ENCODE peak calls at places on chromosomes 12 and 14, in five cellular contexts. T, P, M, G and E are unnamed samples.

GRCh38 chr12:47079365-47079893 is at the start of gene PCED1B:
- DNase-seq in G (peak), M (no peak), P (peak), T (no peak), E (no peak)

GRCh38 chr12:89236748-89237428 is 115.4 kb downstream of the DUSP6 start:
- DNase-seq in P (no peak), G (no peak), T (peak), M (no peak), E (no peak)

GRCh38 chr12:62772556-62772955 is 162.4 kb downstream of the PPM1H start:
- DNase-seq in M (no peak), P (no peak), T (no peak), G (no peak), E (no peak)

GRCh38 chr12:3222306-3222705 is 145.1 kb downstream of the TSPAN9 start:
- DNase-seq in T (no peak), G (no peak), P (no peak), M (no peak), E (no peak)

GRCh38 chr12:116495260-116495659 is 63.9 kb upstream of the MAP1LC3B2 start:
- DNase-seq in M (peak), P (no peak), T (peak), G (no peak), E (no peak)

GRCh38 chr12:119322324-119322723 is 12.2 kb upstream of the CCDC60 start:
- DNase-seq in T (no peak), P (no peak), M (no peak), G (no peak), E (no peak)

GRCh38 chr14:55699131-55700057 is 119.4 kb downstream of the KTN1 start:
- DNase-seq in M (no peak), G (peak), T (no peak), P (no peak), E (peak)

GRCh38 chr14:102646615-102647014 is 54.2 kb downstream of the RCOR1 start:
- DNase-seq in P (no peak), G (no peak), M (no peak), T (no peak), E (no peak)

GRCh38 chr12:62211510-62211909 is 48.7 kb upstream of the USP15 start:
- DNase-seq in P (no peak), M (no peak), T (no peak), G (no peak), E (no peak)

GRCh38 chr12:86312258-86312657 is 56.1 kb upstream of the MGAT4C start:
- DNase-seq in T (no peak), M (no peak), G (no peak), P (no peak), E (no peak)

GRCh38 chr12:9831720-9832119 is 4.4 kb downstream of the KLRF1 start:
- DNase-seq in T (no peak), G (no peak), M (no peak), P (no peak), E (no peak)

GRCh38 chr12:93634416-93634815 is 42.8 kb upstream of the CRADD start:
- DNase-seq in M (no peak), P (no peak), T (no peak), G (no peak), E (no peak)

GRCh38 chr12:2959508-2960431 is 573 bp downstream of the TEAD4 start:
- DNase-seq in T (no peak), G (peak), M (no peak), P (peak), E (no peak)

GRCh38 chr12:89067436-89067835 is 284.9 kb downstream of the DUSP6 start:
- DNase-seq in T (peak), G (no peak), P (no peak), M (peak), E (peak)

GRCh38 chr12:93709386-93709785 is 32.2 kb downstream of the CRADD start:
- DNase-seq in M (no peak), G (no peak), T (no peak), P (no peak), E (no peak)

GRCh38 chr14:76832503-76832988 is 6.3 kb downstream of the LRRC74A start:
- DNase-seq in P (no peak), T (no peak), G (no peak), M (no peak), E (no peak)

GRCh38 chr12:55142896-55143870 is 17.0 kb downstream of the OR9K2 start:
- DNase-seq in M (no peak), T (peak), G (peak), P (no peak), E (peak)

GRCh38 chr12:100794441-100795192 is at the start of gene ANO4:
- DNase-seq in G (no peak), T (no peak), P (no peak), M (peak), E (no peak)

GRCh38 chr14:51507556-51508511 is 143.9 kb upstream of the FRMD6 start:
- DNase-seq in G (peak), M (peak), T (no peak), P (peak), E (peak)

GRCh38 chr12:68786929-68787328 is 21.0 kb upstream of the MDM2 start:
- DNase-seq in P (no peak), T (no peak), G (no peak), M (no peak), E (no peak)
- TF ChIP-seq CTCF in P (no peak), T (peak), G (no peak), M (peak), E (no peak)

DNA sequence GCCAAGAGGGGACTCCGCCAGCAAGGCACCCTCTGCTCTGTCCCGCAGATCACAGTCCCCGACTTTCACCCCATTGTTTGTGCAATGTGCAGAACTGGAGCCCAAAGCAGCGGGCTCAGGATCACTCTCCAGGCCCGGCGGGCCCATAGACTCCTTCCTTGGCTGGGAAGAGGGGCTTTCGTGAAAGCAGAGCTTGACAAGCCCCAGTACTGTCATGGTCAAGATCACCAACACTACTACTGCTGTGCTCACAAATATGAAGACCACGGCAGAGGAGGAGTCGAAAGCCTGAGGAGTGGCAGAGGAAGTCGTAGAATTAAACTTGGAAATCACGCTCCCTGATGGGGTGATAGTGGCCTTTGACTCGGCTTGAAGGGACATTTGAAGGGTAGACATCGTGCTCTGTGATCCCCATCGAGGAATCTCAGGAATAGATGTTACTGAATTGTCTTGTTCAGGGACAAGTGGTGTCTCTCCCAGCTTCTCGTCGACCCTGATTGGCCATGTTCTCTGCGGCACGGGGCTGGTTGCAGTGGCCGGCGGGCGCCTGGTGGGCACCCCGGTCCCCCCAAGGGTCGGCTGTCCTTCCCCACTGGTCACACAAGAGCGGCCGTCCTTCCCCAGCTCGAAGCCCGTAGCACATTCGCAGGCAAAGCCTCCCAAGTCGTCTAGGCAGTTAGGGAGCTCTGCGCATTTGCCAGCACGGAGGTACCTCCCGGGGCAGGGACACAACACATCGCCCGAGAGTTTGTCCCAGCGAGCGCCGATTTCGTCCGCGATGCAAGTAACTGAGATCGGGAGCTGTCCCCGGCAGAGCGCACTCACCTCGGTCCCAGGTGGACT is 1.1 kb downstream of the CLEC14A start:
- DNase-seq in P (no peak), G (peak), M (no peak), T (no peak), E (no peak)
- H3K4me3 ChIP-seq in P (peak), G (peak), M (peak), T (no peak), E (peak)

GRCh38 chr12:85076688-85077430 is 40.7 kb downstream of the LRRIQ1 start:
- DNase-seq in M (peak), P (no peak), G (peak), T (peak), E (peak)
- TF ChIP-seq CTCF in M (peak), P (peak), G (peak), T (peak), E (peak)

GRCh38 chr14:88386395-88386794 is 938 bp downstream of the SPATA7 start:
- DNase-seq in M (no peak), T (no peak), P (no peak), G (no peak), E (no peak)
- H3K4me3 ChIP-seq in M (peak), T (peak), P (no peak), G (peak), E (peak)

GRCh38 chr14:36091096-36091495 is 85.4 kb downstream of the PTCSC3 start:
- DNase-seq in T (peak), M (peak), G (no peak), P (no peak), E (peak)
- TF ChIP-seq CTCF in T (no peak), M (no peak), G (no peak), P (no peak), E (no peak)

GRCh38 chr14:20623798-20624197 is 17.7 kb downstream of the OR6S1 start:
- DNase-seq in M (no peak), T (no peak), P (no peak), G (no peak), E (no peak)
- H3K4me3 ChIP-seq in M (no peak), T (peak), P (no peak), G (no peak), E (no peak)

DNA sequence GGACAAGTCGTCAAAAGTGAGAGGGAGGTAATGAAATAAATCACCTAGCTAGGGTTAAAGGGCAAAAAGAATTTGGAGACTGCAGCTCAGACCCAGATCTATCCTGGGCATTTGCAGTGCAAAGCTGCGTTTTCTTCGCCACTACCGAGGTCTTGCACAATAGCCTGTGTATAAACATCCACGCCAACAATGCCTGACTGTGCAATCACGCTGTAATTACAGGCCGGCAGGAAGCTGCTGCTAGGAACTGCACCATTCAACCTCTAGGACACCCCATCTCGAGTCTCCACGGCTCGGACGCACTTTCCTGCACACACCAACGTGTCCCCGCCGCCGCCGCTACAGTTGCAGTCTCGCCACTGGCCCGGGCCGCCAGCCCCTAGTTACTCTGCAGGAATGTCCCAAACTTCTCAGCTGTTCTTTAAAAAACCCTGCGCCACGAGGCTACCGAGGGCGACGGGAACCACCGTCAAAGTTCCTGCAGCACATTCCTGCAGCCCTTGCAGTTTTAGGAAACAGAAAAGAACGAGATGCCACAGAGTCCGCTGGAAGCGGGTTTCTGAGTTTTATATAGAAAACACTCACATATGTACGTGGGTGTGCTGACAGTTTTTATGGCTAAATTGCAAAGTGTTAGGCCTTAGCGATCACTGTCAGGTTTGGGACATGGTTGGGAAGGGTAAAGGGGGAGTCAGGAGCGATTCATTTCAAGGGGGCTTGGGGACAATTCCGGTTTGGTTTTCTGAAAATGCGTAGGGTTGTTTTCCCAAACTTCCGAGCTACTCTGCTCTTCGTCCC is 65.6 kb upstream of the PTGR2 start:
- DNase-seq in P (peak), M (peak), T (peak), G (peak), E (peak)
- TF ChIP-seq CTCF in P (peak), M (peak), T (no peak), G (no peak), E (peak)

DNA sequence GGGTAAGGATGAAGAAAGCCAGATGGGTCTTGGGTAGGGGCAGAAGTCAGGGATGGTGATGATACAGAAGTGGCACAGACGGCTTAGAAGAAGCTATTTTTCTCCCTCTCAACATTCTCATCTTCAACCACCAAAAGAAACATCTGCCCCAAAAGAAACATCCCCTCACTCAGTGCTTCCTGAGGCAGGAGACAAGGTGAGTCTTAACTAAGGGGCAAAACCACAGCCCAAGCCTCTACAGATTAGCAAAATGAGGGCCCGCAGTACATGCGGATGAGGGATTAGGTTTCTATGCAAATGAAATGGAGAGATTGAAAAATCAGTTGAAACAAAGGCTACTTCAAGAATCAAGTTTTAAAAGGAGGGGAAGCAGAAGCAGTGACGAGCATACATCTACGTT is 241.3 kb upstream of the CCDC196 start:
- DNase-seq in G (no peak), T (no peak), P (no peak), M (no peak), E (no peak)
- H3K4me3 ChIP-seq in G (no peak), T (no peak), P (no peak), M (no peak), E (no peak)

GRCh38 chr14:30906752-30907658 is 32.6 kb downstream of the COCH start:
- DNase-seq in G (peak), T (peak), P (no peak), M (no peak), E (no peak)
- TF ChIP-seq CTCF in G (peak), T (peak), P (no peak), M (peak), E (peak)